ENCODE peak calls at places on chromosomes 11 and 22, in seven cellular contexts. G is anterior cingulate cortex, Y is A549, X is T-helper 17 cell, T is Calu3, W is RKO, N is GM04504. Z is an unnamed sample.

GRCh38 chr11:131136476-131136875 is 220.2 kb upstream of the SNX19 start:
- DNase-seq in W (no peak), Y (no peak), N (no peak), X (no peak), G (no peak), T (no peak), Z (no peak)

GRCh38 chr11:131638889-131639288 is 268.5 kb downstream of the NTM start:
- DNase-seq in T (no peak), W (no peak), N (no peak), X (no peak), G (no peak), Y (no peak), Z (no peak)

GRCh38 chr22:37844904-37845334 is 785 bp upstream of the ANKRD54 start:
- DNase-seq in T (no peak), W (peak), X (no peak), N (no peak), Y (no peak), G (no peak), Z (no peak)

GRCh38 chr11:105466582-105467228 is 143.2 kb upstream of the GRIA4 start:
- DNase-seq in Y (no peak), N (no peak), W (no peak), T (peak), G (no peak), X (no peak), Z (no peak)

GRCh38 chr22:49016909-49017768 is 810.5 kb downstream of the BRD1 start:
- DNase-seq in Y (no peak), X (no peak), W (no peak), N (no peak), G (no peak), T (no peak), Z (no peak)

GRCh38 chr22:20206709-20207215 is 55.9 kb upstream of the CCDC188 start:
- DNase-seq in T (peak), Y (peak), N (no peak), G (no peak), X (no peak), W (peak), Z (no peak)

GRCh38 chr11:13127161-13127560 is 118.0 kb downstream of the RASSF10 start:
- DNase-seq in N (no peak), T (no peak), Y (no peak), X (no peak), G (no peak), W (no peak), Z (no peak)

GRCh38 chr22:26322179-26322905 is 106.7 kb upstream of the ASPHD2 start:
- DNase-seq in Y (no peak), T (no peak), N (peak), X (no peak), G (no peak), W (peak), Z (peak)

GRCh38 chr11:32448232-32448631 is 12.9 kb upstream of the WT1 start:
- DNase-seq in X (no peak), W (peak), N (no peak), Y (peak), G (no peak), T (no peak), Z (no peak)

GRCh38 chr11:15551897-15552851 is 437.5 kb downstream of the INSC start:
- DNase-seq in Y (no peak), N (no peak), W (no peak), G (no peak), T (no peak), X (no peak), Z (no peak)

GRCh38 chr11:46073632-46074031 is 47.6 kb downstream of the PHF21A start:
- DNase-seq in N (no peak), X (no peak), G (no peak), Y (no peak), W (no peak), T (no peak), Z (no peak)

GRCh38 chr11:35852056-35852455 is 91.8 kb upstream of the LDLRAD3 start:
- DNase-seq in Y (no peak), N (no peak), W (no peak), X (no peak), T (no peak), G (no peak), Z (no peak)

GRCh38 chr22:28829358-28830181 is 29.2 kb upstream of the XBP1 start:
- DNase-seq in N (peak), X (peak), G (peak), W (peak), Y (peak), T (peak), Z (peak)

GRCh38 chr11:48044577-48044976 is 64.2 kb downstream of the PTPRJ start:
- DNase-seq in G (no peak), N (no peak), W (no peak), X (no peak), Y (no peak), T (no peak), Z (no peak)

GRCh38 chr11:121538054-121538453 is 85.3 kb upstream of the SORL1-AS1 start:
- DNase-seq in X (no peak), W (no peak), G (no peak), T (no peak), Y (no peak), N (no peak), Z (no peak)

GRCh38 chr11:2673250-2673610 is 26.6 kb downstream of the KCNQ1OT1 start:
- DNase-seq in X (no peak), Y (no peak), T (no peak), W (no peak), N (no peak), G (no peak), Z (no peak)

GRCh38 chr11:67314218-67314617 is 10.9 kb downstream of the SSH3 start:
- DNase-seq in X (no peak), T (no peak), G (no peak), N (no peak), W (no peak), Y (no peak), Z (no peak)

GRCh38 chr11:58574851-58575250 is 805 bp downstream of the LPXN start:
- DNase-seq in N (peak), X (no peak), T (no peak), W (peak), G (no peak), Y (no peak), Z (no peak)

GRCh38 chr11:22433066-22433450 is 94.9 kb downstream of the SLC17A6 start:
- DNase-seq in N (no peak), Y (no peak), T (no peak), G (no peak), X (no peak), W (no peak), Z (no peak)

GRCh38 chr11:88414981-88415391 is 77.5 kb upstream of the CTSC start:
- DNase-seq in G (no peak), N (no peak), W (no peak), X (no peak), Y (no peak), T (no peak), Z (no peak)